ENCODE peak calls at places on chromosome 5, in nine cellular contexts. One of them, this sample, is unnamed.

GRCh38 chr5:69206528-69207190 is 17.3 kb downstream of the CENPH start:
- DNase-seq in neural crest cell: no peak
- DNase-seq in endothelial cell of umbilical vein: no peak
- DNase-seq in lower leg skin: no peak
- DNase-seq in AG08396: no peak
- DNase-seq in H4: no peak
- DNase-seq in activated T-helper 1 cell treated with anti-CD3 and anti-CD28 coated beads, Interleukin-2, amount 50 U/mL, for 16 hours: no peak
- DNase-seq in T follicular helper cell: no peak
- DNase-seq in hypothalamus: no peak
- DNase-seq in this sample: no peak

GRCh38 chr5:150058480-150059126 is 27.8 kb downstream of the CSF1R start:
- DNase-seq in neural crest cell: no peak
- DNase-seq in endothelial cell of umbilical vein: no peak
- DNase-seq in lower leg skin: no peak
- DNase-seq in AG08396: peak
- DNase-seq in H4: peak
- DNase-seq in activated T-helper 1 cell treated with anti-CD3 and anti-CD28 coated beads, Interleukin-2, amount 50 U/mL, for 16 hours: no peak
- DNase-seq in T follicular helper cell: no peak
- DNase-seq in hypothalamus: no peak
- DNase-seq in this sample: peak

GRCh38 chr5:137617806-137618205 is 118.1 kb downstream of the KLHL3 start:
- DNase-seq in neural crest cell: no peak
- DNase-seq in endothelial cell of umbilical vein: no peak
- DNase-seq in lower leg skin: peak
- DNase-seq in AG08396: peak
- DNase-seq in H4: peak
- DNase-seq in activated T-helper 1 cell treated with anti-CD3 and anti-CD28 coated beads, Interleukin-2, amount 50 U/mL, for 16 hours: no peak
- DNase-seq in T follicular helper cell: no peak
- DNase-seq in hypothalamus: no peak
- DNase-seq in this sample: no peak

GRCh38 chr5:36877667-36878420 is 1.3 kb downstream of the NIPBL start:
- DNase-seq in neural crest cell: no peak
- DNase-seq in endothelial cell of umbilical vein: peak
- DNase-seq in lower leg skin: no peak
- DNase-seq in AG08396: peak
- DNase-seq in H4: peak
- DNase-seq in activated T-helper 1 cell treated with anti-CD3 and anti-CD28 coated beads, Interleukin-2, amount 50 U/mL, for 16 hours: no peak
- DNase-seq in T follicular helper cell: peak
- DNase-seq in hypothalamus: no peak
- DNase-seq in this sample: no peak

GRCh38 chr5:35031276-35031675 is 16.5 kb downstream of the AGXT2 start:
- DNase-seq in neural crest cell: no peak
- DNase-seq in endothelial cell of umbilical vein: no peak
- DNase-seq in lower leg skin: no peak
- DNase-seq in AG08396: no peak
- DNase-seq in H4: no peak
- DNase-seq in activated T-helper 1 cell treated with anti-CD3 and anti-CD28 coated beads, Interleukin-2, amount 50 U/mL, for 16 hours: no peak
- DNase-seq in T follicular helper cell: no peak
- DNase-seq in hypothalamus: no peak
- DNase-seq in this sample: peak

GRCh38 chr5:6545770-6546690 is 86.8 kb downstream of the NSUN2 start:
- DNase-seq in neural crest cell: no peak
- DNase-seq in endothelial cell of umbilical vein: no peak
- DNase-seq in lower leg skin: peak
- DNase-seq in AG08396: no peak
- DNase-seq in H4: no peak
- DNase-seq in activated T-helper 1 cell treated with anti-CD3 and anti-CD28 coated beads, Interleukin-2, amount 50 U/mL, for 16 hours: no peak
- DNase-seq in T follicular helper cell: no peak
- DNase-seq in hypothalamus: no peak
- DNase-seq in this sample: no peak

GRCh38 chr5:175444905-175445456 is 999 bp upstream of the DRD1 start:
- DNase-seq in neural crest cell: no peak
- DNase-seq in endothelial cell of umbilical vein: no peak
- DNase-seq in lower leg skin: no peak
- DNase-seq in AG08396: no peak
- DNase-seq in H4: no peak
- DNase-seq in activated T-helper 1 cell treated with anti-CD3 and anti-CD28 coated beads, Interleukin-2, amount 50 U/mL, for 16 hours: no peak
- DNase-seq in T follicular helper cell: no peak
- DNase-seq in hypothalamus: no peak
- DNase-seq in this sample: no peak

GRCh38 chr5:4563400-4563799 is 576.7 kb upstream of the ADAMTS16 start:
- DNase-seq in neural crest cell: peak
- DNase-seq in endothelial cell of umbilical vein: no peak
- DNase-seq in lower leg skin: no peak
- DNase-seq in AG08396: no peak
- DNase-seq in H4: peak
- DNase-seq in activated T-helper 1 cell treated with anti-CD3 and anti-CD28 coated beads, Interleukin-2, amount 50 U/mL, for 16 hours: no peak
- DNase-seq in T follicular helper cell: no peak
- DNase-seq in hypothalamus: no peak
- DNase-seq in this sample: no peak

GRCh38 chr5:121029536-121030245 is 565.6 kb downstream of the PRR16 start:
- DNase-seq in neural crest cell: no peak
- DNase-seq in endothelial cell of umbilical vein: no peak
- DNase-seq in lower leg skin: no peak
- DNase-seq in AG08396: no peak
- DNase-seq in H4: no peak
- DNase-seq in activated T-helper 1 cell treated with anti-CD3 and anti-CD28 coated beads, Interleukin-2, amount 50 U/mL, for 16 hours: no peak
- DNase-seq in T follicular helper cell: no peak
- DNase-seq in hypothalamus: no peak
- DNase-seq in this sample: peak

GRCh38 chr5:88940712-88941111 is 57.7 kb upstream of the MEF2C start:
- DNase-seq in neural crest cell: no peak
- DNase-seq in endothelial cell of umbilical vein: no peak
- DNase-seq in lower leg skin: no peak
- DNase-seq in AG08396: no peak
- DNase-seq in H4: no peak
- DNase-seq in activated T-helper 1 cell treated with anti-CD3 and anti-CD28 coated beads, Interleukin-2, amount 50 U/mL, for 16 hours: no peak
- DNase-seq in T follicular helper cell: no peak
- DNase-seq in hypothalamus: no peak
- DNase-seq in this sample: no peak

GRCh38 chr5:96043471-96043870 is 81.8 kb upstream of the ELL2 start:
- DNase-seq in neural crest cell: no peak
- DNase-seq in endothelial cell of umbilical vein: no peak
- DNase-seq in lower leg skin: no peak
- DNase-seq in AG08396: no peak
- DNase-seq in H4: no peak
- DNase-seq in activated T-helper 1 cell treated with anti-CD3 and anti-CD28 coated beads, Interleukin-2, amount 50 U/mL, for 16 hours: no peak
- DNase-seq in T follicular helper cell: no peak
- DNase-seq in hypothalamus: no peak
- DNase-seq in this sample: no peak

GRCh38 chr5:14463629-14464028 is 118.0 kb upstream of the OTULINL start:
- DNase-seq in neural crest cell: no peak
- DNase-seq in endothelial cell of umbilical vein: peak
- DNase-seq in lower leg skin: peak
- DNase-seq in AG08396: peak
- DNase-seq in H4: no peak
- DNase-seq in activated T-helper 1 cell treated with anti-CD3 and anti-CD28 coated beads, Interleukin-2, amount 50 U/mL, for 16 hours: no peak
- DNase-seq in T follicular helper cell: no peak
- DNase-seq in hypothalamus: no peak
- DNase-seq in this sample: no peak